ENCODE peak calls at places on chromosomes 4 and X, in six cellular contexts. One of them, this sample, is unnamed. For H3K4me1, the result is how much of the 10 kb centered on the place peaks cover.

GRCh38 chr4:15848191-15848842 is 70.2 kb downstream of the CD38 start:
- DNase-seq in colonic mucosa: no peak
- DNase-seq in body of pancreas: no peak
- DNase-seq in testis: no peak
- DNase-seq in sigmoid colon: no peak
- DNase-seq in tibial artery: no peak
- DNase-seq in this sample: no peak

GRCh38 chrX:120839506-120839905 is 36.2 kb downstream of the CT47B1 start:
- DNase-seq in tibial artery: no peak
- DNase-seq in sigmoid colon: no peak
- DNase-seq in colonic mucosa: no peak
- DNase-seq in testis: no peak
- DNase-seq in body of pancreas: no peak
- DNase-seq in this sample: no peak

GRCh38 chrX:103883533-103883932 is 51.5 kb upstream of the RAB9B start:
- DNase-seq in sigmoid colon: no peak
- DNase-seq in colonic mucosa: no peak
- DNase-seq in tibial artery: no peak
- DNase-seq in body of pancreas: no peak
- DNase-seq in testis: no peak
- DNase-seq in this sample: no peak

GRCh38 chr4:107877361-107877760 is 52.6 kb downstream of the SGMS2 start:
- DNase-seq in body of pancreas: no peak
- DNase-seq in tibial artery: no peak
- DNase-seq in testis: no peak
- DNase-seq in colonic mucosa: no peak
- DNase-seq in sigmoid colon: no peak
- DNase-seq in this sample: no peak

GRCh38 chr4:6915041-6916005 is 5.7 kb downstream of the TBC1D14 start:
- DNase-seq in testis: no peak
- DNase-seq in body of pancreas: no peak
- DNase-seq in sigmoid colon: peak
- DNase-seq in tibial artery: no peak
- DNase-seq in colonic mucosa: no peak
- DNase-seq in this sample: no peak

GRCh38 chrX:43224496-43224895 is 431.6 kb upstream of the MAOA start:
- DNase-seq in sigmoid colon: no peak
- DNase-seq in testis: no peak
- DNase-seq in body of pancreas: no peak
- DNase-seq in colonic mucosa: no peak
- DNase-seq in tibial artery: no peak
- DNase-seq in this sample: no peak

GRCh38 chr4:44493924-44494323 is 45.3 kb upstream of the KCTD8 start:
- DNase-seq in body of pancreas: peak
- DNase-seq in tibial artery: no peak
- DNase-seq in colonic mucosa: no peak
- DNase-seq in testis: no peak
- DNase-seq in sigmoid colon: no peak
- DNase-seq in this sample: no peak

GRCh38 chr4:79078339-79078738 is 139.1 kb upstream of the PAQR3 start:
- DNase-seq in tibial artery: peak
- DNase-seq in colonic mucosa: no peak
- DNase-seq in sigmoid colon: peak
- DNase-seq in body of pancreas: peak
- DNase-seq in testis: peak
- DNase-seq in this sample: no peak

GRCh38 chr4:24488399-24489164 is 95.8 kb downstream of the DHX15 start:
- DNase-seq in tibial artery: peak
- DNase-seq in testis: peak
- DNase-seq in body of pancreas: peak
- DNase-seq in sigmoid colon: peak
- DNase-seq in colonic mucosa: peak
- DNase-seq in this sample: peak

GRCh38 chr4:10129196-10130185 is 12.9 kb upstream of the WDR1 start:
- DNase-seq in tibial artery: no peak
- DNase-seq in body of pancreas: no peak
- DNase-seq in colonic mucosa: no peak
- DNase-seq in sigmoid colon: no peak
- DNase-seq in testis: no peak
- DNase-seq in this sample: no peak

GRCh38 chr4:6889736-6890324 is 19.8 kb upstream of the TBC1D14 start:
- DNase-seq in sigmoid colon: peak
- DNase-seq in colonic mucosa: no peak
- DNase-seq in testis: no peak
- DNase-seq in tibial artery: no peak
- DNase-seq in body of pancreas: no peak
- DNase-seq in this sample: no peak

GRCh38 chr4:125317526-125317880 is 2.7 kb downstream of the FAT4 start:
- DNase-seq in colonic mucosa: peak
- DNase-seq in testis: peak
- DNase-seq in body of pancreas: peak
- DNase-seq in tibial artery: no peak
- DNase-seq in sigmoid colon: peak
- DNase-seq in this sample: peak

GRCh38 chr4:67770422-67770821 is 16.2 kb upstream of the GNRHR start:
- DNase-seq in testis: no peak
- DNase-seq in tibial artery: no peak
- DNase-seq in sigmoid colon: no peak
- DNase-seq in body of pancreas: no peak
- DNase-seq in colonic mucosa: no peak
- DNase-seq in this sample: no peak

GRCh38 chr4:3663791-3664190 is 102.4 kb upstream of the ADRA2C start:
- DNase-seq in sigmoid colon: no peak
- DNase-seq in tibial artery: no peak
- DNase-seq in colonic mucosa: no peak
- DNase-seq in testis: no peak
- DNase-seq in body of pancreas: no peak
- DNase-seq in this sample: no peak
- H3K4me1 ChIP-seq in sigmoid colon: under half
- H3K4me1 ChIP-seq in tibial artery: under half
- H3K4me1 ChIP-seq in colonic mucosa: under half
- H3K4me1 ChIP-seq in testis: under half
- H3K4me1 ChIP-seq in body of pancreas: under half
- H3K4me1 ChIP-seq in this sample: under half

DNA sequence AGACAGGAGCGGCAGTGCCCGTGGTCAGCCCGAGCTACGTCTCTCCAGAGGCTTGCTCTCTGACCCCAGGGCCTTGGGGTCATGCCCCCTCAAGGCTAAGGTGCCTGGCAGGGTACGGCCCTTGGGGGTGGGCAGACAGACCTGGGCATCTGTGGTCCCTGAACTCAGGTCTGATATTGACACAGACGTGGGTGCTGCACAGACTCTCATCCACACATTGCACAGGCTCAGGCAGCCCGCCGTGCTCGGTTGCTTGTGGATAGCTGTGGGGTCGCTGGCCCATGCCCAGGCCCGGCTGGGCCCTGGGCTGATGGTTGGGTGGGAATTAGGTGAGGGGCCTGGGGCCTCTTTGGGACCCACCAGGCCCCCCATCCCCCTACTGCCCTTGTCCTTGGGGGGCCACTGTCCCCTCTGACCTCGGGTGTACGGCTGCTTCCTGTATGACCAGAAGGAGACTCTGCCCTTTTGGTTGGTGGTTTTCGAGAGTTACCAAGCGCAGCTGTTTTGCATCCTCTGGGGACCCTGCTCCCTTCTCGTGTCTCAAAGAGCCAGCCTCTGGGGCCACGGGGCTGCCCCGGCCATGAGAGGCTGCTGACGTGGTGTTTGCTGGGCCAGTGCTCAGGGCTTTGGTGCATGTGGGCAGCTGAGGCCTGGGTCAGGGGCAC is 10.1 kb downstream of the FGFRL1 start:
- DNase-seq in sigmoid colon: no peak
- DNase-seq in body of pancreas: no peak
- DNase-seq in colonic mucosa: no peak
- DNase-seq in testis: no peak
- DNase-seq in tibial artery: no peak
- DNase-seq in this sample: no peak
- H3K4me1 ChIP-seq in sigmoid colon: under half
- H3K4me1 ChIP-seq in body of pancreas: under half
- H3K4me1 ChIP-seq in colonic mucosa: under half
- H3K4me1 ChIP-seq in testis: under half
- H3K4me1 ChIP-seq in tibial artery: under half
- H3K4me1 ChIP-seq in this sample: under half

GRCh38 chr4:37023504-37023903 is 221.0 kb upstream of the NWD2 start:
- DNase-seq in colonic mucosa: no peak
- DNase-seq in tibial artery: no peak
- DNase-seq in body of pancreas: no peak
- DNase-seq in testis: no peak
- DNase-seq in sigmoid colon: no peak
- DNase-seq in this sample: no peak
- H3K4me1 ChIP-seq in colonic mucosa: under half
- H3K4me1 ChIP-seq in tibial artery: under half
- H3K4me1 ChIP-seq in body of pancreas: under half
- H3K4me1 ChIP-seq in testis: under half
- H3K4me1 ChIP-seq in sigmoid colon: under half
- H3K4me1 ChIP-seq in this sample: under half

GRCh38 chr4:60432911-60433310 is 767.2 kb upstream of the ADGRL3 start:
- DNase-seq in colonic mucosa: no peak
- DNase-seq in tibial artery: no peak
- DNase-seq in testis: no peak
- DNase-seq in sigmoid colon: no peak
- DNase-seq in body of pancreas: no peak
- DNase-seq in this sample: no peak
- H3K4me1 ChIP-seq in colonic mucosa: under half
- H3K4me1 ChIP-seq in tibial artery: under half
- H3K4me1 ChIP-seq in testis: under half
- H3K4me1 ChIP-seq in sigmoid colon: under half
- H3K4me1 ChIP-seq in body of pancreas: under half
- H3K4me1 ChIP-seq in this sample: under half

GRCh38 chr4:54054501-54054900 is 9.9 kb downstream of the CHIC2 start:
- DNase-seq in tibial artery: no peak
- DNase-seq in sigmoid colon: no peak
- DNase-seq in body of pancreas: no peak
- DNase-seq in colonic mucosa: no peak
- DNase-seq in testis: no peak
- DNase-seq in this sample: no peak
- H3K4me1 ChIP-seq in tibial artery: under half
- H3K4me1 ChIP-seq in sigmoid colon: half or more
- H3K4me1 ChIP-seq in body of pancreas: under half
- H3K4me1 ChIP-seq in colonic mucosa: under half
- H3K4me1 ChIP-seq in testis: under half
- H3K4me1 ChIP-seq in this sample: under half